ENCODE peak calls at places on chromosomes 12 and 14, in ten cellular contexts. One of them, this sample, is unnamed.

GRCh38 chr14:105368910-105369652 is 29.3 kb upstream of the TEX22 start:
- DNase-seq in foreskin fibroblast: no peak
- DNase-seq in cardiac muscle cell: no peak
- DNase-seq in fibroblast of pulmonary artery: no peak
- DNase-seq in HL-60: no peak
- DNase-seq in AG04449: no peak
- DNase-seq in fibroblast of villous mesenchyme: no peak
- DNase-seq in stomach: peak
- DNase-seq in lower lobe of right lung: no peak
- DNase-seq in IMR-90: no peak
- DNase-seq in this sample: no peak

GRCh38 chr14:49479432-49479831 is 106.7 kb downstream of the RPS29 start:
- DNase-seq in HL-60: no peak
- DNase-seq in fibroblast of pulmonary artery: no peak
- DNase-seq in lower lobe of right lung: no peak
- DNase-seq in cardiac muscle cell: no peak
- DNase-seq in AG04449: no peak
- DNase-seq in stomach: peak
- DNase-seq in fibroblast of villous mesenchyme: no peak
- DNase-seq in foreskin fibroblast: no peak
- DNase-seq in IMR-90: no peak
- DNase-seq in this sample: no peak

GRCh38 chr14:50001999-50002925 is 109.4 kb downstream of the ARF6 start:
- DNase-seq in cardiac muscle cell: no peak
- DNase-seq in HL-60: no peak
- DNase-seq in fibroblast of pulmonary artery: no peak
- DNase-seq in fibroblast of villous mesenchyme: no peak
- DNase-seq in IMR-90: no peak
- DNase-seq in lower lobe of right lung: peak
- DNase-seq in foreskin fibroblast: no peak
- DNase-seq in stomach: peak
- DNase-seq in AG04449: no peak
- DNase-seq in this sample: no peak

GRCh38 chr14:31902002-31902401 is 175.1 kb upstream of the ARHGAP5 start:
- DNase-seq in cardiac muscle cell: no peak
- DNase-seq in HL-60: no peak
- DNase-seq in lower lobe of right lung: no peak
- DNase-seq in stomach: peak
- DNase-seq in IMR-90: no peak
- DNase-seq in foreskin fibroblast: no peak
- DNase-seq in fibroblast of pulmonary artery: no peak
- DNase-seq in AG04449: no peak
- DNase-seq in fibroblast of villous mesenchyme: no peak
- DNase-seq in this sample: no peak

GRCh38 chr12:7439579-7440505 is 4.1 kb downstream of the CD163L1 start:
- DNase-seq in AG04449: no peak
- DNase-seq in cardiac muscle cell: peak
- DNase-seq in fibroblast of villous mesenchyme: peak
- DNase-seq in foreskin fibroblast: peak
- DNase-seq in fibroblast of pulmonary artery: peak
- DNase-seq in stomach: no peak
- DNase-seq in IMR-90: peak
- DNase-seq in HL-60: no peak
- DNase-seq in lower lobe of right lung: peak
- DNase-seq in this sample: no peak

GRCh38 chr12:22275847-22276246 is 58.7 kb downstream of the ST8SIA1 start:
- DNase-seq in stomach: peak
- DNase-seq in AG04449: peak
- DNase-seq in lower lobe of right lung: peak
- DNase-seq in fibroblast of pulmonary artery: peak
- DNase-seq in IMR-90: peak
- DNase-seq in HL-60: no peak
- DNase-seq in foreskin fibroblast: peak
- DNase-seq in cardiac muscle cell: peak
- DNase-seq in fibroblast of villous mesenchyme: peak
- DNase-seq in this sample: peak

GRCh38 chr14:74616996-74617700 is 5.1 kb upstream of the LTBP2 start:
- DNase-seq in lower lobe of right lung: no peak
- DNase-seq in foreskin fibroblast: peak
- DNase-seq in AG04449: no peak
- DNase-seq in fibroblast of pulmonary artery: peak
- DNase-seq in HL-60: no peak
- DNase-seq in stomach: no peak
- DNase-seq in IMR-90: no peak
- DNase-seq in cardiac muscle cell: no peak
- DNase-seq in fibroblast of villous mesenchyme: peak
- DNase-seq in this sample: no peak

GRCh38 chr12:88764781-88765470 is 184.7 kb upstream of the KITLG start:
- DNase-seq in fibroblast of villous mesenchyme: no peak
- DNase-seq in fibroblast of pulmonary artery: peak
- DNase-seq in IMR-90: peak
- DNase-seq in stomach: no peak
- DNase-seq in foreskin fibroblast: peak
- DNase-seq in AG04449: peak
- DNase-seq in HL-60: no peak
- DNase-seq in lower lobe of right lung: no peak
- DNase-seq in cardiac muscle cell: no peak
- DNase-seq in this sample: no peak

GRCh38 chr12:106918746-106919145 is 37.0 kb upstream of the TMEM263 start:
- DNase-seq in foreskin fibroblast: peak
- DNase-seq in AG04449: no peak
- DNase-seq in fibroblast of pulmonary artery: peak
- DNase-seq in fibroblast of villous mesenchyme: peak
- DNase-seq in lower lobe of right lung: no peak
- DNase-seq in IMR-90: peak
- DNase-seq in cardiac muscle cell: peak
- DNase-seq in HL-60: no peak
- DNase-seq in stomach: no peak
- DNase-seq in this sample: no peak

GRCh38 chr14:33287204-33287603 is 348.5 kb downstream of the NPAS3 start:
- DNase-seq in lower lobe of right lung: no peak
- DNase-seq in stomach: no peak
- DNase-seq in cardiac muscle cell: no peak
- DNase-seq in AG04449: no peak
- DNase-seq in fibroblast of pulmonary artery: no peak
- DNase-seq in HL-60: no peak
- DNase-seq in IMR-90: no peak
- DNase-seq in foreskin fibroblast: no peak
- DNase-seq in fibroblast of villous mesenchyme: peak
- DNase-seq in this sample: no peak

GRCh38 chr12:103680591-103681065 is 93.6 kb downstream of the STAB2 start:
- DNase-seq in cardiac muscle cell: peak
- DNase-seq in foreskin fibroblast: no peak
- DNase-seq in HL-60: no peak
- DNase-seq in AG04449: no peak
- DNase-seq in IMR-90: peak
- DNase-seq in fibroblast of villous mesenchyme: peak
- DNase-seq in lower lobe of right lung: no peak
- DNase-seq in stomach: no peak
- DNase-seq in fibroblast of pulmonary artery: peak
- DNase-seq in this sample: no peak

GRCh38 chr12:41188841-41189394 is 798 bp downstream of the PDZRN4 start:
- DNase-seq in IMR-90: no peak
- DNase-seq in HL-60: no peak
- DNase-seq in cardiac muscle cell: no peak
- DNase-seq in stomach: no peak
- DNase-seq in fibroblast of pulmonary artery: no peak
- DNase-seq in AG04449: no peak
- DNase-seq in lower lobe of right lung: no peak
- DNase-seq in fibroblast of villous mesenchyme: no peak
- DNase-seq in foreskin fibroblast: no peak
- DNase-seq in this sample: no peak

GRCh38 chr12:109134186-109134917 is 18.0 kb downstream of the ACACB start:
- DNase-seq in AG04449: no peak
- DNase-seq in IMR-90: no peak
- DNase-seq in foreskin fibroblast: peak
- DNase-seq in stomach: peak
- DNase-seq in HL-60: no peak
- DNase-seq in fibroblast of villous mesenchyme: peak
- DNase-seq in fibroblast of pulmonary artery: peak
- DNase-seq in lower lobe of right lung: no peak
- DNase-seq in cardiac muscle cell: peak
- DNase-seq in this sample: no peak

GRCh38 chr14:86838363-86838762 is 1154.6 kb downstream of the GALC start:
- DNase-seq in fibroblast of pulmonary artery: no peak
- DNase-seq in cardiac muscle cell: no peak
- DNase-seq in stomach: no peak
- DNase-seq in IMR-90: no peak
- DNase-seq in AG04449: no peak
- DNase-seq in lower lobe of right lung: no peak
- DNase-seq in foreskin fibroblast: no peak
- DNase-seq in HL-60: no peak
- DNase-seq in fibroblast of villous mesenchyme: peak
- DNase-seq in this sample: no peak

GRCh38 chr12:114990396-114990795 is 306.4 kb upstream of the TBX3 start:
- DNase-seq in cardiac muscle cell: no peak
- DNase-seq in AG04449: no peak
- DNase-seq in stomach: no peak
- DNase-seq in IMR-90: no peak
- DNase-seq in lower lobe of right lung: no peak
- DNase-seq in HL-60: no peak
- DNase-seq in fibroblast of villous mesenchyme: no peak
- DNase-seq in fibroblast of pulmonary artery: no peak
- DNase-seq in foreskin fibroblast: no peak
- DNase-seq in this sample: no peak

GRCh38 chr12:13472690-13473089 is 276.2 kb downstream of the EMP1 start:
- DNase-seq in lower lobe of right lung: no peak
- DNase-seq in AG04449: no peak
- DNase-seq in HL-60: no peak
- DNase-seq in fibroblast of villous mesenchyme: no peak
- DNase-seq in fibroblast of pulmonary artery: no peak
- DNase-seq in foreskin fibroblast: peak
- DNase-seq in IMR-90: peak
- DNase-seq in stomach: no peak
- DNase-seq in cardiac muscle cell: no peak
- DNase-seq in this sample: no peak

DNA sequence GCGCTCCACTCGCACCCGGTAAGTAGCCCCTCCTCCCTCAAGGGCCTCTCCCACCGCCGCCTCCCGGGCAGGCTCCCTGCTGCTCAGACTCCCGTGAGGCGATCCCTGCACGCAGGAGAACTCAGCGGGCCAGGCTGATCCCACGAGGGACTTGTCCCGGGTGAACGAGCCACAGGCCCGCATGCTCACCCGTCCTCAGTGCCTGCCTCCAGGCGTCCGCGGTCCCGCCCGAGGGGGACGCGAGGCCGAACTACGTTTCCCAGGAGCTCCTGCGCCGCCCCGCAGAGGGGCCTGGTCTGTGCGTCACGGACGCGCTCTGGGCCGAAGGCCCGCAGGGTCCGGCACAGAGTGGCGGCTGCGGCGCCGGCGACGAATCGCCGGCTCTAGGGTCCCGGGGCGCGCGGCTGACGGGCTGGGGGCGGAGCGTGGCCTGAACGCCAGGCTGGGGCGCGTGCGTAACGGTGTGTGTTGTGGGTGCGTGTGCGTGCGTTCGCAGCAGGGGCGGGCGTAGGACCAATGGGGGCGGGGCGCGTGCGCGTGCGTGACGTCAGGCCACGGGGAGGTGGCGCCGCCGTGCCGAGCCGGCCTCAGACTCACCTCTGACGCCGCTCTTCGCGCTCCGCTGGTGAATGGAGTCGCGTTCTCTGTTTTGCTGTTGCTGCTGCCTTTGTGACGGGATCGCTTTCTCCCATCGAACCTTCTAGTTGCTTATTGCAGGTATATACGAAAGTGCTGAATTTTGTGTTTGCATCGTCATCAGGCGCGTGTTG is at the start of the genes ZNF10 and ZNF891:
- DNase-seq in fibroblast of pulmonary artery: peak
- DNase-seq in lower lobe of right lung: peak
- DNase-seq in cardiac muscle cell: peak
- DNase-seq in fibroblast of villous mesenchyme: peak
- DNase-seq in foreskin fibroblast: peak
- DNase-seq in AG04449: peak
- DNase-seq in stomach: peak
- DNase-seq in HL-60: peak
- DNase-seq in IMR-90: peak
- DNase-seq in this sample: peak
- H3K4me3 ChIP-seq in fibroblast of pulmonary artery: peak
- H3K4me3 ChIP-seq in lower lobe of right lung: peak
- H3K4me3 ChIP-seq in cardiac muscle cell: peak
- H3K4me3 ChIP-seq in fibroblast of villous mesenchyme: peak
- H3K4me3 ChIP-seq in foreskin fibroblast: peak
- H3K4me3 ChIP-seq in AG04449: peak
- H3K4me3 ChIP-seq in stomach: peak
- H3K4me3 ChIP-seq in HL-60: peak
- H3K4me3 ChIP-seq in IMR-90: peak
- H3K4me3 ChIP-seq in this sample: peak

GRCh38 chr14:53792909-53793308 is 163.7 kb downstream of the BMP4 start:
- DNase-seq in HL-60: no peak
- DNase-seq in lower lobe of right lung: no peak
- DNase-seq in fibroblast of villous mesenchyme: no peak
- DNase-seq in stomach: no peak
- DNase-seq in foreskin fibroblast: no peak
- DNase-seq in cardiac muscle cell: no peak
- DNase-seq in fibroblast of pulmonary artery: no peak
- DNase-seq in AG04449: no peak
- DNase-seq in IMR-90: no peak
- DNase-seq in this sample: no peak
- TF ChIP-seq CTCF in HL-60: no peak
- TF ChIP-seq CTCF in lower lobe of right lung: no peak
- TF ChIP-seq CTCF in fibroblast of villous mesenchyme: peak
- TF ChIP-seq CTCF in stomach: no peak
- TF ChIP-seq CTCF in foreskin fibroblast: no peak
- TF ChIP-seq CTCF in cardiac muscle cell: no peak
- TF ChIP-seq CTCF in fibroblast of pulmonary artery: peak
- TF ChIP-seq CTCF in AG04449: no peak
- TF ChIP-seq CTCF in IMR-90: no peak
- TF ChIP-seq CTCF in this sample: peak

DNA sequence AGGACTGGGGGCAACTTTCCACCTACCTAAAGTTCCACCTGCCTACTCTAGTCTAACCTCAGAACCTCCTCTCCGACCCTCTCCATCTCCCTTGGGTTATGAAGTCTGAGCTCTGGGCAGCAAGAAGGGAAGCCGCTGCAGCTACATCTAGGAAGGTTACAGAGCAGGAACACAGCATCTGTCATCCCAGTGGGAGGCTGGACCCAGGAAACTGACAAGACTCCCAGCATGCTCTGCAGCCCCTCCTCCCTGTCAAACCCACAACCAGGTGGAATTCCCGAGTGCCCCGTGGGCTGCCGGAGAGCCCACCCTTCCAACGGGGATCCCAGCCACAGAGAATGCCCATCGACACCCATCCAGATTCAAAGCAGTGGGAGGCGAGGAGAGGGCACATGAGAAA is 2.1 kb downstream of the TESC start:
- DNase-seq in stomach: no peak
- DNase-seq in fibroblast of villous mesenchyme: no peak
- DNase-seq in foreskin fibroblast: no peak
- DNase-seq in IMR-90: no peak
- DNase-seq in lower lobe of right lung: peak
- DNase-seq in HL-60: no peak
- DNase-seq in AG04449: no peak
- DNase-seq in cardiac muscle cell: no peak
- DNase-seq in fibroblast of pulmonary artery: no peak
- DNase-seq in this sample: no peak
- H3K4me3 ChIP-seq in stomach: peak
- H3K4me3 ChIP-seq in fibroblast of villous mesenchyme: no peak
- H3K4me3 ChIP-seq in foreskin fibroblast: no peak
- H3K4me3 ChIP-seq in IMR-90: no peak
- H3K4me3 ChIP-seq in lower lobe of right lung: no peak
- H3K4me3 ChIP-seq in HL-60: peak
- H3K4me3 ChIP-seq in AG04449: no peak
- H3K4me3 ChIP-seq in cardiac muscle cell: no peak
- H3K4me3 ChIP-seq in fibroblast of pulmonary artery: no peak
- H3K4me3 ChIP-seq in this sample: no peak

GRCh38 chr14:24279301-24280186 is 8.1 kb upstream of the RABGGTA start:
- DNase-seq in fibroblast of pulmonary artery: no peak
- DNase-seq in stomach: no peak
- DNase-seq in cardiac muscle cell: no peak
- DNase-seq in fibroblast of villous mesenchyme: no peak
- DNase-seq in IMR-90: no peak
- DNase-seq in AG04449: no peak
- DNase-seq in foreskin fibroblast: peak
- DNase-seq in HL-60: no peak
- DNase-seq in lower lobe of right lung: no peak
- DNase-seq in this sample: no peak
- TF ChIP-seq CTCF in fibroblast of pulmonary artery: no peak
- TF ChIP-seq CTCF in stomach: no peak
- TF ChIP-seq CTCF in cardiac muscle cell: peak
- TF ChIP-seq CTCF in fibroblast of villous mesenchyme: peak
- TF ChIP-seq CTCF in IMR-90: peak
- TF ChIP-seq CTCF in AG04449: no peak
- TF ChIP-seq CTCF in foreskin fibroblast: no peak
- TF ChIP-seq CTCF in HL-60: peak
- TF ChIP-seq CTCF in lower lobe of right lung: peak
- TF ChIP-seq CTCF in this sample: peak